ENCODE peak calls at places on chromosomes 12 and 14, in seven cellular contexts. T, E, R, S, B, D and J are unnamed samples. For H3K4me1, the result is how much of the 10 kb centered on the place peaks cover.

GRCh38 chr12:54734196-54734950 is 86.2 kb upstream of the DCD start:
- DNase-seq in T (no peak), E (no peak), S (no peak), R (no peak), D (no peak), B (no peak), J (no peak)

GRCh38 chr12:49131973-49132461 is 822 bp upstream of the TUBA1B start:
- DNase-seq in E (no peak), B (no peak), S (peak), R (no peak), D (no peak), T (no peak), J (no peak)

GRCh38 chr12:20722142-20722541 is 27.0 kb downstream of the SLCO1C1 start:
- DNase-seq in E (no peak), T (no peak), D (no peak), S (peak), B (no peak), R (no peak), J (no peak)

GRCh38 chr12:109527489-109528123 is 45.7 kb downstream of the MMAB start:
- DNase-seq in T (no peak), S (no peak), D (no peak), E (no peak), R (no peak), B (no peak), J (no peak)

GRCh38 chr14:98903371-98903770 is 368.6 kb downstream of the BCL11B start:
- DNase-seq in S (no peak), R (peak), B (no peak), D (no peak), T (no peak), E (no peak), J (no peak)

GRCh38 chr12:43742106-43742505 is 16.5 kb downstream of the PUS7L start:
- DNase-seq in B (no peak), D (no peak), R (no peak), T (no peak), S (no peak), E (no peak), J (no peak)

GRCh38 chr14:90547250-90547649 is 150.4 kb downstream of the CALM1 start:
- DNase-seq in D (no peak), B (no peak), T (no peak), E (no peak), S (no peak), R (no peak), J (no peak)

GRCh38 chr14:61132336-61132735 is 148.8 kb downstream of the TMEM30B start:
- DNase-seq in D (no peak), T (no peak), B (no peak), R (no peak), E (no peak), S (no peak), J (no peak)

GRCh38 chr14:103393687-103394626 is 8.7 kb downstream of the MARK3 start:
- DNase-seq in T (no peak), B (no peak), E (no peak), S (no peak), R (no peak), D (no peak), J (peak)

GRCh38 chr12:95574799-95575452 is 23.6 kb upstream of the USP44 start:
- DNase-seq in T (peak), S (no peak), R (no peak), E (peak), B (no peak), D (no peak), J (no peak)

GRCh38 chr14:71437870-71438269 is 494.4 kb upstream of the RGS6 start:
- DNase-seq in E (no peak), B (no peak), D (no peak), S (no peak), T (no peak), R (no peak), J (no peak)

GRCh38 chr12:118922405-118922804 is 58.9 kb upstream of the SRRM4 start:
- DNase-seq in E (no peak), B (no peak), S (no peak), D (no peak), R (no peak), T (no peak), J (no peak)

GRCh38 chr14:96909841-96910364 is 112.7 kb downstream of the VRK1 start:
- DNase-seq in R (no peak), D (no peak), T (no peak), S (no peak), E (no peak), B (no peak), J (no peak)

GRCh38 chr12:105369014-105369413 is 38.5 kb downstream of the C12orf75 start:
- DNase-seq in T (no peak), B (no peak), S (no peak), D (no peak), E (no peak), R (no peak), J (no peak)

GRCh38 chr12:119786539-119786938 is 90.6 kb downstream of the CIT start:
- DNase-seq in T (no peak), S (no peak), R (no peak), E (no peak), B (no peak), D (no peak), J (no peak)

GRCh38 chr14:70257526-70257925 is 68.8 kb upstream of the SLC8A3 start:
- DNase-seq in E (no peak), D (no peak), B (no peak), S (peak), R (no peak), T (peak), J (no peak)

GRCh38 chr12:48296586-48297396 is 53.9 kb downstream of the ZNF641 start:
- DNase-seq in R (peak), B (peak), D (no peak), T (no peak), E (no peak), S (peak), J (peak)

GRCh38 chr14:71117839-71118743 is 210.8 kb downstream of the PCNX1 start:
- DNase-seq in D (no peak), B (no peak), S (peak), E (peak), R (no peak), T (no peak), J (no peak)

GRCh38 chr14:68627868-68628604 is 164.8 kb downstream of the ZFP36L1 start:
- DNase-seq in E (no peak), R (peak), B (no peak), S (peak), T (peak), D (peak), J (peak)

GRCh38 chr14:23061995-23062394 is 4.7 kb upstream of the CDH24 start:
- DNase-seq in R (peak), T (peak), S (peak), D (no peak), E (peak), B (peak), J (no peak)

GRCh38 chr14:99119554-99119953 is 152.4 kb downstream of the BCL11B start:
- DNase-seq in B (no peak), D (peak), S (no peak), R (no peak), T (no peak), E (no peak), J (no peak)

GRCh38 chr12:88870000-88870737 is 289.9 kb upstream of the KITLG start:
- DNase-seq in D (no peak), E (no peak), T (no peak), B (no peak), R (no peak), S (no peak), J (no peak)

GRCh38 chr12:46462641-46463355 is 90.2 kb upstream of the SLC38A2 start:
- DNase-seq in R (no peak), D (no peak), S (no peak), B (no peak), E (no peak), T (no peak), J (no peak)

GRCh38 chr14:42441615-42442014 is 834.9 kb downstream of the LRFN5 start:
- DNase-seq in E (no peak), R (no peak), D (no peak), B (no peak), T (no peak), S (no peak), J (no peak)

GRCh38 chr14:90760055-90760444 is 56.2 kb downstream of the TTC7B start:
- DNase-seq in E (no peak), S (no peak), B (no peak), D (no peak), R (no peak), T (no peak), J (no peak)

GRCh38 chr14:67940894-67941455 is 121.4 kb downstream of the RAD51B start:
- DNase-seq in T (no peak), S (no peak), E (no peak), R (no peak), D (no peak), B (no peak), J (no peak)

GRCh38 chr12:92784795-92785562 is 82.2 kb downstream of the PLEKHG7 start:
- DNase-seq in R (no peak), E (peak), B (no peak), S (no peak), D (no peak), T (peak), J (no peak)

GRCh38 chr12:64781374-64782029 is 22.3 kb upstream of the GNS start:
- DNase-seq in S (no peak), T (no peak), D (no peak), R (no peak), E (no peak), B (no peak), J (no peak)

GRCh38 chr14:56774503-56774902 is 35.8 kb downstream of the OTX2 start:
- DNase-seq in B (no peak), D (no peak), E (no peak), S (no peak), T (no peak), R (no peak), J (no peak)

GRCh38 chr14:106518054-106518943 is 991.9 kb downstream of the TMEM121 start:
- DNase-seq in B (no peak), D (no peak), E (no peak), S (peak), R (no peak), T (no peak), J (no peak)

GRCh38 chr14:97626088-97626487 is 828.9 kb downstream of the VRK1 start:
- DNase-seq in S (no peak), D (no peak), R (no peak), T (no peak), B (no peak), E (no peak), J (no peak)

GRCh38 chr12:41980390-41980789 is 164.3 kb downstream of the GXYLT1 start:
- DNase-seq in D (no peak), S (no peak), B (no peak), R (no peak), E (no peak), T (no peak), J (no peak)

GRCh38 chr14:87178277-87178676 is 814.7 kb downstream of the GALC start:
- DNase-seq in B (no peak), R (no peak), T (no peak), D (no peak), S (no peak), E (no peak), J (no peak)

GRCh38 chr12:53966070-53966384 is 6.9 kb upstream of the HOXC11 start:
- DNase-seq in T (no peak), B (no peak), E (no peak), R (no peak), S (no peak), D (no peak), J (no peak)

GRCh38 chr12:57434517-57435223 is at the start of gene INHBC:
- DNase-seq in E (peak), R (no peak), D (no peak), T (no peak), B (no peak), S (no peak), J (no peak)

GRCh38 chr12:68335462-68335861 is 3.3 kb upstream of the MDM1 start:
- DNase-seq in B (no peak), D (no peak), R (no peak), T (no peak), E (no peak), S (no peak), J (no peak)
- H3K4me1 ChIP-seq in B (half or more), D (under half), R (under half), T (under half), E (half or more), S (under half), J (under half)

GRCh38 chr14:100239840-100240724 is 1.1 kb downstream of the YY1 start:
- DNase-seq in T (peak), S (peak), B (peak), E (peak), D (no peak), R (peak), J (peak)
- TF ChIP-seq POLR2A in T (no peak), S (peak), B (peak), E (peak), D (no peak), R (no peak), J (no peak)

GRCh38 chr12:117063162-117063911 is 35.9 kb downstream of the TESC start:
- DNase-seq in R (no peak), E (no peak), D (no peak), B (no peak), T (no peak), S (peak), J (peak)
- TF ChIP-seq POLR2AphosphoS5 in R (no peak), E (no peak), D (no peak), B (no peak), T (no peak), S (no peak), J (no peak)

GRCh38 chr14:89307409-89307808 is 109.6 kb downstream of the FOXN3 start:
- DNase-seq in B (no peak), T (no peak), D (no peak), E (no peak), R (no peak), S (no peak), J (no peak)
- H3K4me1 ChIP-seq in B (under half), T (under half), D (half or more), E (under half), R (under half), S (under half), J (under half)

GRCh38 chr12:29240441-29240840 is 91.4 kb downstream of the FAR2 start:
- DNase-seq in T (no peak), B (no peak), S (no peak), D (no peak), E (no peak), R (no peak), J (no peak)

GRCh38 chr12:29238822-29239291 is 89.8 kb downstream of the FAR2 start:
- DNase-seq in R (no peak), E (no peak), B (no peak), D (no peak), T (no peak), S (no peak), J (no peak)

GRCh38 chr12:29242921-29243431 is 93.9 kb downstream of the FAR2 start:
- DNase-seq in D (no peak), S (no peak), T (no peak), E (no peak), B (no peak), R (no peak), J (peak)

GRCh38 chr12:29239336-29239735 is 90.3 kb downstream of the FAR2 start:
- DNase-seq in R (no peak), T (no peak), E (no peak), D (no peak), B (no peak), S (no peak), J (no peak)

DNA sequence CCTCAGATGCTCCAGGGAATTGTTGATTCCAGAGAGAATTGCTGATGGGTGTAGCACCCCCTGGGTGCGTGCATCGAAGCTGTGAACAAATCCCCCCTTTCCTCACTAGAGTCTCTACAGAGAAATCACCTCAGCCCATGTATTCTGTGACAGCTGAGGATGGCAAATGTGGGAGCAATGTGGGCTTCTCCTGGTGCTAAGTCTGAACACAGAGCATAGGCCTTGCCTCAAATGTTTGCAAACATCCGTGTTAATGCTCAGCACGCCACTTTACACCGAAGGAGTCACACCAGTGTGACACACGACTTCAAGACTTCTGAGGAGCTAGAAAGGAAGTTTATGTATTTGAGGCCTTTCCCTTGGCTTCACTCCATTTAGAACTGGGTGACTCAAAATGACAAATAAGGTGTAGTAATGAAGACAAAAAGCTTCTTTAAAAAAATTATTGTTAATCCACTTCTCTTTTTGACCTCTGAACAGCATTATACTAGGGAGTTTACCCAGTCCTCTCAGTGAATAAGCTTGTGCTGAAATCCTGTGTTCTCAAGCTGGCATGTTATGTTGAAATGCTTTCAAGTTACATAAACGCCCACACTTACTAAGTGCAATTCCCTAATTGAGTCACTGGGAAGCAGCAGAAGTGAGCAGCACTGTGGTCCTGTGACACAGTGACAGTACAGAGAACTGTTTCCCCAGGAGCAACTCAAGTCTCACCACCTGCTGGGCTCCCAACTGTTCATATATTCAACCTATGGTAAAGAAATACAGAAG is 92.9 kb downstream of the FAR2 start:
- DNase-seq in D (no peak), S (peak), E (peak), R (peak), T (peak), B (no peak), J (no peak)
- TF ChIP-seq POLR2A in D (no peak), S (no peak), E (no peak), R (no peak), T (no peak), B (no peak), J (no peak)

GRCh38 chr14:75280831-75281690 is 2.4 kb downstream of the FOS start:
- DNase-seq in S (peak), B (peak), D (no peak), R (peak), T (no peak), E (no peak), J (peak)
- TF ChIP-seq POLR2AphosphoS5 in S (peak), B (peak), D (no peak), R (peak), T (no peak), E (no peak), J (peak)

GRCh38 chr12:122976648-122976975 is 1.6 kb downstream of the OGFOD2 start:
- DNase-seq in D (no peak), B (no peak), S (no peak), E (no peak), R (no peak), T (no peak), J (peak)

GRCh38 chr12:122977655-122978392 is 2.7 kb upstream of the ARL6IP4 start:
- DNase-seq in T (no peak), B (no peak), R (no peak), E (no peak), S (no peak), D (no peak), J (no peak)

GRCh38 chr12:122978507-122978955 is 1.9 kb upstream of the ARL6IP4 start:
- DNase-seq in R (no peak), B (no peak), T (no peak), D (no peak), S (no peak), E (no peak), J (no peak)

GRCh38 chr12:122975790-122976647 is 975 bp downstream of the OGFOD2 start:
- DNase-seq in D (no peak), B (no peak), E (no peak), T (no peak), S (no peak), R (no peak), J (no peak)

GRCh38 chr12:122977153-122977552 is 2.1 kb downstream of the OGFOD2 start:
- DNase-seq in D (no peak), B (no peak), S (no peak), E (no peak), T (no peak), R (no peak), J (no peak)
- H3K4me1 ChIP-seq in D (half or more), B (half or more), S (half or more), E (under half), T (under half), R (under half), J (under half)

DNA sequence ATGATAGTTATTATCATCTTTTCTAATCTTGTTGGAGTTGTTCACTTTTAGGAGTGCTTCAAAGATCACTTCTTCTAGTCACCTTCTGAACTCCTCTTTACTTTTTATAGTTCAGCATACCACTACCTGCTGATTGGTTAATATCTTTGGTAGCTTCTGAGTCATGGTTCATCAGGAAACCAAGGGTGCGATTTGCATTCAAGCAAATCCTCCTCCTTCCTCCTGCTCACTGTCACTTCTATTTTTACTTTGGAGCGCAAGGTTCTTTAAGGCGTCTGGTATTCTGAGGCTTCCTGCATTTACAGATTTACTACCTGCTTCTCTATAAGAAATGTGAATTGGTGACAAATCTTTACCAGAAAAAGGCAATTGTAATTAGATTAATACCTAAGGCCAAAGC is 24.0 kb downstream of the SYT1 start:
- DNase-seq in B (no peak), T (peak), R (no peak), S (no peak), E (no peak), D (no peak), J (no peak)
- TF ChIP-seq POLR2A in B (no peak), T (no peak), R (no peak), S (no peak), E (no peak), D (no peak), J (no peak)

GRCh38 chr12:101925935-101926334 is 48.6 kb downstream of the DRAM1 start:
- DNase-seq in B (no peak), S (no peak), D (no peak), E (no peak), T (no peak), R (no peak), J (peak)

GRCh38 chr12:101927042-101927441 is 49.7 kb downstream of the DRAM1 start:
- DNase-seq in E (no peak), D (no peak), S (no peak), T (no peak), B (no peak), R (no peak), J (no peak)

GRCh38 chr12:101924647-101925046 is 47.3 kb downstream of the DRAM1 start:
- DNase-seq in B (no peak), D (no peak), R (no peak), T (no peak), S (no peak), E (no peak), J (no peak)

GRCh38 chr12:101923049-101923718 is 45.8 kb downstream of the DRAM1 start:
- DNase-seq in T (no peak), S (no peak), D (no peak), R (no peak), E (no peak), B (no peak), J (no peak)

GRCh38 chr12:101925352-101925751 is 48.0 kb downstream of the DRAM1 start:
- DNase-seq in R (peak), D (no peak), B (peak), S (peak), T (no peak), E (no peak), J (peak)
- TF ChIP-seq POLR2AphosphoS5 in R (peak), D (no peak), B (no peak), S (no peak), T (no peak), E (no peak), J (peak)

GRCh38 chr12:32894566-32894965 is 2.0 kb downstream of the PKP2 start:
- DNase-seq in T (no peak), R (no peak), E (no peak), B (no peak), D (no peak), S (no peak), J (no peak)

GRCh38 chr12:32891526-32891925 is 5.1 kb downstream of the PKP2 start:
- DNase-seq in D (no peak), E (no peak), T (no peak), S (no peak), B (no peak), R (no peak), J (no peak)

GRCh38 chr12:32893458-32893857 is 3.1 kb downstream of the PKP2 start:
- DNase-seq in T (no peak), B (no peak), D (no peak), S (no peak), E (peak), R (no peak), J (no peak)

GRCh38 chr12:32891956-32892355 is 4.6 kb downstream of the PKP2 start:
- DNase-seq in S (no peak), E (peak), R (no peak), D (no peak), B (no peak), T (no peak), J (no peak)

DNA sequence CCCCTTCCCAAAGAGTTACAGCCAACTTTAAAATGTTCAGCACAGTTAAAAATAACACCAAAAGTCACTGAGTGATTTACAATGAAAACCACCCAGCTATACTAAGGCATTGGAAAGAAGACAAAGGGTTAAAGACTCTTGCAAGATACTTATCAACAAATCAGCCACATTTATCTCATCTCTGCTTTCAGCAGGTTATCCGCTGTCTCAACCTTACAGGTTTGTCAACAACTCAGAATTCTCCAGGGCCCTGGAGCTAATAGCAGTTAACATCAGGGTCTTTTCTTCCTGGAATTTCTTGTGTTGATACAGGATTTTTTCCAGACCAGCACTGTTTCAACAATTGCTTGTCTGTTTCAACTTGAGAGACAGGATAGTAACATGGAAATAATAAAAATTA is 3.6 kb downstream of the PKP2 start:
- DNase-seq in E (peak), R (no peak), D (no peak), T (no peak), B (no peak), S (no peak), J (no peak)
- H3K4me1 ChIP-seq in E (half or more), R (under half), D (under half), T (half or more), B (under half), S (under half), J (under half)